ENCODE peak calls at places on chromosomes 5 and 9, in eight cellular contexts. L is bronchial epithelial cell, K is glutamatergic neuron, E is upper lobe of left lung, Y is A673, J is AG09309, D is WTC11, A is tibial artery. W is an unnamed sample.

GRCh38 chr9:126633881-126634558 is 20.3 kb downstream of the LMX1B start:
- DNase-seq in L (no peak), K (no peak), J (no peak), E (no peak), D (no peak), A (no peak), Y (no peak), W (no peak)

GRCh38 chr9:81052846-81053245 is 636.5 kb downstream of the TLE1 start:
- DNase-seq in A (no peak), J (no peak), D (no peak), E (no peak), Y (no peak), K (no peak), L (peak; percentile 48), W (no peak)

GRCh38 chr5:74401566-74402320 is 238.8 kb downstream of the ENC1 start:
- DNase-seq in L (peak; percentile 45), J (no peak), Y (no peak), D (no peak), K (no peak), A (no peak), E (no peak), W (no peak)

GRCh38 chr9:122332083-122332482 is 38.7 kb upstream of the PTGS1 start:
- DNase-seq in K (no peak), Y (no peak), A (no peak), L (no peak), E (peak; percentile 14), D (no peak), J (no peak), W (no peak)

GRCh38 chr9:129323999-129324553 is 146.0 kb upstream of the IER5L start:
- DNase-seq in E (no peak), J (no peak), D (no peak), L (no peak), K (no peak), A (peak; percentile 59), Y (no peak), W (no peak)

GRCh38 chr5:158534203-158534602 is 565.5 kb downstream of the EBF1 start:
- DNase-seq in J (no peak), Y (no peak), K (peak; percentile 33), A (no peak), L (no peak), E (no peak), D (peak; percentile 15), W (no peak)

GRCh38 chr9:23934291-23934690 is 108.3 kb upstream of the ELAVL2 start:
- DNase-seq in J (no peak), A (no peak), K (no peak), Y (no peak), E (no peak), L (no peak), D (no peak), W (no peak)

GRCh38 chr5:14174235-14174636 is 31.1 kb downstream of the TRIO start:
- DNase-seq in J (no peak), L (no peak), K (no peak), Y (peak; percentile 75), E (no peak), D (peak; percentile 25), A (no peak), W (no peak)

GRCh38 chr5:177297922-177298321 is 5.6 kb downstream of the RAB24 start:
- DNase-seq in K (no peak), J (no peak), L (no peak), A (no peak), E (no peak), Y (no peak), D (no peak), W (no peak)

GRCh38 chr9:134737842-134738580 is 96.4 kb downstream of the COL5A1 start:
- DNase-seq in A (no peak), K (no peak), E (no peak), J (no peak), L (no peak), Y (no peak), D (no peak), W (no peak)

GRCh38 chr9:86766912-86767311 is 180.4 kb downstream of the GAS1 start:
- DNase-seq in K (no peak), E (no peak), D (no peak), Y (peak; percentile 69), J (peak; percentile 58), L (peak; percentile 87), A (no peak), W (no peak)

GRCh38 chr9:134571946-134572914 is 69.4 kb upstream of the COL5A1 start:
- DNase-seq in K (no peak), Y (no peak), D (no peak), L (no peak), J (no peak), A (peak; percentile 60), E (peak; percentile 60), W (peak; percentile 10)

GRCh38 chr5:171092194-171092593 is 216.9 kb upstream of the TLX3 start:
- DNase-seq in L (peak; percentile 84), A (no peak), Y (no peak), E (no peak), J (no peak), K (no peak), D (no peak), W (no peak)

GRCh38 chr9:120617637-120617979 is 37.6 kb upstream of the CDK5RAP2 start:
- DNase-seq in A (no peak), E (no peak), D (no peak), L (no peak), K (no peak), J (no peak), Y (no peak), W (no peak)

GRCh38 chr9:26656003-26656940 is 236.3 kb downstream of the CAAP1 start:
- DNase-seq in Y (peak; percentile 24), D (peak; percentile 56), A (no peak), J (no peak), L (no peak), K (peak; percentile 40), E (no peak), W (no peak)

GRCh38 chr9:70485273-70485858 is 70.9 kb upstream of the KLF9 start:
- DNase-seq in D (no peak), J (no peak), A (no peak), E (no peak), K (no peak), L (no peak), Y (no peak), W (no peak)

GRCh38 chr5:59760798-59761348 is 132.7 kb downstream of the PDE4D start:
- DNase-seq in L (peak; percentile 91), K (no peak), J (no peak), Y (peak; percentile 54), D (no peak), A (no peak), E (no peak), W (no peak)

DNA sequence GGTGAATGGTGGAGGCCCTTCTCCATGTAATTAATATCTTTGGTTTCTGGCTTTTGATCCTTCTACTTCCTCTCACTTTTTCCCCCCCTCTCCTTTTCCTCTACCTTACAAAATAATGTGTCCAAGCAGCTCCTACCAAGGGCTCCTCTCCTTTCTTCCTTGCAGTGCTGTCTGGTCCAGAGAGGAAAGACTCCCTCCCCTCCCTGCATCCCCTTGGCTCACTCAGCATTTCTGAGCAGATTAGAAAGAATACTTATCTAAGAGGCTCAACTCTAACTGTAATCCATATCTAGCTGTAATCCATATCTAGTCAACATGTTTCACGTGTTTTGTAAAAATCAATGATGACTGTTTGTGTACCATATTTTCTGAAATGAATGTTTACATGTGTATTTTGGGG is 97.4 kb downstream of the GAPVD1 start:
- DNase-seq in E (no peak), K (no peak), D (no peak), L (no peak), Y (no peak), A (no peak), J (no peak), W (no peak)
- TF ChIP-seq CTCF in E (no peak), K (no peak), D (no peak), L (no peak), Y (no peak), A (no peak), J (no peak), W (no peak)

GRCh38 chr9:109817146-109817845 is 37.3 kb downstream of the PALM2AKAP2 start:
- DNase-seq in L (peak; percentile 68), D (no peak), J (no peak), E (no peak), K (no peak), A (no peak), Y (peak; percentile 48), W (no peak)

GRCh38 chr9:109815366-109815947 is 35.5 kb downstream of the PALM2AKAP2 start:
- DNase-seq in E (no peak), J (no peak), A (no peak), L (peak; percentile 38), Y (no peak), K (no peak), D (no peak), W (no peak)

GRCh38 chr9:109817846-109818472 is 38.0 kb downstream of the PALM2AKAP2 start:
- DNase-seq in L (peak; percentile 93), J (peak; percentile 90), D (peak; percentile 62), A (peak; percentile 72), K (peak; percentile 66), Y (peak; percentile 91), E (no peak), W (no peak)

GRCh38 chr9:109813829-109814228 is 33.8 kb downstream of the PALM2AKAP2 start:
- DNase-seq in L (no peak), A (no peak), J (no peak), K (no peak), Y (no peak), D (no peak), E (no peak), W (no peak)

DNA sequence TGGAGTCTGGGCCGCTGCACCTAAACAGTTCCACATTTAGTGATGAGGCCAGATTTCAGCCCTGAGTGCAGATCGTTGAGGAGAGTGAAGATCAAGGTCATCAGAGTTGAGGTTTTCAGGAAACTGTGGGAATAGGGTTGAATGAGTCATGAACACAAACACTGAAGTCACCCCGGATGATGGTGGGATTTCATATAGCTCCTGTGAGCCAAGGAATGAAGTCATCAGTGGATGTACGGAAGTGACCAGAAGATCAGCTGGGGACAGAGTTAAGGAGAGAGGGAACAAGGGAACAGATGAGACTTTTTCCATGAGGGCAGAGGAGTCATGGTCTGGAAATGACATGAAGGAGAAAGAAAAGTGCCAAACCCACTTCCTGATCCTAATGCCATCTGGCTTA is 36.5 kb downstream of the PALM2AKAP2 start:
- DNase-seq in D (no peak), L (peak; percentile 95), Y (peak; percentile 55), K (no peak), J (peak; percentile 93), E (no peak), A (no peak), W (no peak)
- TF ChIP-seq CTCF in D (no peak), L (no peak), Y (no peak), K (no peak), J (no peak), E (no peak), A (no peak), W (no peak)

GRCh38 chr5:72114629-72115028 is 7.4 kb downstream of the MAP1B start:
- DNase-seq in L (no peak), A (no peak), D (no peak), J (no peak), K (no peak), Y (no peak), E (no peak), W (no peak)
- TF ChIP-seq CTCF in L (no peak), A (no peak), D (no peak), J (no peak), K (no peak), Y (no peak), E (no peak), W (no peak)

DNA sequence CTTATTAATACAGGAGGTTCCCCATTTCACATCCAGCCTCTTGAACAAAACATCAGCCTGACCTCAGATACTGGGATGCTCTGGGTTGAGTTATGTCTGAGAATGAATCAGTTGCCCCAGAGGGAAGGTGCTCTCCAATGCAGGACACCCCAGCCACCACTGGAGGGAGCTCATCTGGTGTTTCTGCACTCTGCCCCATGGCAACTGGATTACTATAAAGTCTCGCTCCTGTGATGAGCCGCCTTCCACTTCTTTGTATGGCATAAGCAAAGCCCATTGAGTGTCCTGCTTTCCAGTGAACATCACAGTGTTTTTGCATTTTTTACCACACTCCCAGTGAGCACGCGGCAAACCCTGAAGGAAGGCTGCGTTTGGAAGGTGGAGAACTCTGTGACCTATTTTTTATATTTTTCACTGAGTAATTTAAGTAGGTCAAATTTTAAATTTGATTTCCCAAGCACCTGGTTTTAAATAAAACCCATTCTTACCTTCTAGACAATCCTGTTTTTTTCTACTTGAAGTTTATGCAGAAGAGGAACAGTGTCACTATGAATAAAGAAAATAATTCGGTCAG is 176.9 kb upstream of the WWC1 start:
- DNase-seq in A (no peak), L (peak; percentile 53), D (peak; percentile 86), Y (peak; percentile 73), E (no peak), K (peak; percentile 80), J (no peak), W (peak; percentile 17)
- TF ChIP-seq CTCF in A (peak; percentile 25), L (peak; percentile 72), D (peak; percentile 75), Y (peak; percentile 83), E (peak; percentile 53), K (peak; percentile 76), J (peak; percentile 71), W (peak; percentile 49)

W was measured in natural killer cell.